ENCODE peak calls at places on chromosome 5, in seven cellular contexts. R, K, T, U, H, V and S are unnamed samples.

GRCh38 chr5:127040779-127041520 is 10.6 kb upstream of the MARCHF3 start:
- DNase-seq in R (no peak), K (peak; percentile 91), T (peak; percentile 34), U (no peak), H (no peak), V (no peak), S (no peak)

GRCh38 chr5:151739939-151740335 is 18.5 kb downstream of the ATOX1 start:
- DNase-seq in R (no peak), K (no peak), T (no peak), U (no peak), H (no peak), V (no peak), S (no peak)

GRCh38 chr5:132813599-132814440 is 718 bp downstream of the SOWAHA start:
- DNase-seq in R (no peak), K (no peak), T (no peak), U (no peak), H (peak; percentile 81), V (peak; percentile 21), S (no peak)

GRCh38 chr5:157328277-157328912 is 62.5 kb downstream of the CYFIP2 start:
- DNase-seq in R (no peak), K (peak; percentile 37), T (peak; percentile 44), U (peak; percentile 22), H (peak; percentile 87), V (peak; percentile 31), S (peak; percentile 14)

GRCh38 chr5:68652507-68652906 is 437.0 kb downstream of the PIK3R1 start:
- DNase-seq in R (no peak), K (no peak), T (no peak), U (no peak), H (no peak), V (no peak), S (no peak)

GRCh38 chr5:180799902-180800801 is 2.5 kb downstream of the MGAT1 start:
- DNase-seq in R (no peak), K (no peak), T (no peak), U (no peak), H (no peak), V (no peak), S (no peak)

GRCh38 chr5:16490911-16491310 is 25.3 kb upstream of the ZNF622 start:
- DNase-seq in R (no peak), K (no peak), T (no peak), U (no peak), H (no peak), V (no peak), S (no peak)

GRCh38 chr5:76701298-76701697 is 14.6 kb upstream of the F2R start:
- DNase-seq in R (no peak), K (no peak), T (no peak), U (no peak), H (no peak), V (no peak), S (no peak)

GRCh38 chr5:38745836-38746732 is 99.7 kb upstream of the OSMR start:
- DNase-seq in R (no peak), K (no peak), T (no peak), U (no peak), H (no peak), V (no peak), S (no peak)

GRCh38 chr5:149412783-149413476 is 33.8 kb upstream of the IL17B start:
- DNase-seq in R (no peak), K (no peak), T (no peak), U (no peak), H (no peak), V (no peak), S (no peak)

GRCh38 chr5:158754018-158754514 is 345.6 kb downstream of the EBF1 start:
- DNase-seq in R (no peak), K (no peak), T (no peak), U (no peak), H (no peak), V (no peak), S (no peak)

GRCh38 chr5:171242521-171242920 is 66.5 kb upstream of the TLX3 start:
- DNase-seq in R (no peak), K (no peak), T (no peak), U (no peak), H (no peak), V (no peak), S (no peak)